ENCODE peak calls at places on chromosomes 4 and X, in nine cellular contexts. J is adrenal gland, C is AG10803, A is GM23248, H is lung, Y is ovary, S is brain microvascular endothelial cell, K is HFF-Myc, X is small intestine. N is an unnamed sample.

GRCh38 chr4:52244103-52244772 is 193.1 kb downstream of the SPATA18 start:
- DNase-seq in A (no peak), Y (no peak), H (no peak), J (no peak), X (no peak), S (no peak), C (no peak), K (no peak), N (peak)

GRCh38 chrX:36963852-36964251 is 44.3 kb upstream of the FAM47C start:
- DNase-seq in C (no peak), H (no peak), S (no peak), A (no peak), K (no peak), X (no peak), Y (no peak), J (no peak), N (no peak)

GRCh38 chr4:84796388-84796787 is 170.1 kb downstream of the WDFY3 start:
- DNase-seq in H (no peak), S (no peak), C (no peak), A (no peak), J (no peak), K (no peak), Y (no peak), X (no peak), N (no peak)

GRCh38 chr4:62912531-62912930 is 1496.7 kb downstream of the TECRL start:
- DNase-seq in S (no peak), X (no peak), J (no peak), A (no peak), H (no peak), Y (no peak), C (no peak), K (no peak), N (no peak)

GRCh38 chr4:183738081-183738673 is 79.1 kb downstream of the TRAPPC11 start:
- DNase-seq in S (no peak), C (peak), H (no peak), X (no peak), A (peak), K (no peak), J (no peak), Y (no peak), N (no peak)

GRCh38 chr4:146548443-146548842 is 26.7 kb upstream of the SLC10A7 start:
- DNase-seq in X (no peak), A (no peak), H (no peak), Y (no peak), C (no peak), K (no peak), J (no peak), S (no peak), N (no peak)

GRCh38 chrX:12779534-12779933 is 11.7 kb upstream of the PRPS2 start:
- DNase-seq in Y (no peak), K (no peak), H (no peak), X (peak), S (no peak), J (peak), A (no peak), C (no peak), N (no peak)

GRCh38 chrX:129512409-129512808 is 10.9 kb downstream of the SMARCA1 start:
- DNase-seq in K (no peak), H (no peak), J (no peak), X (no peak), Y (no peak), S (no peak), A (no peak), C (no peak), N (no peak)

GRCh38 chr4:61828960-61829359 is 628.8 kb downstream of the ADGRL3 start:
- DNase-seq in A (no peak), S (no peak), J (no peak), H (no peak), C (no peak), X (peak), Y (no peak), K (no peak), N (no peak)

GRCh38 chrX:95841863-95842262 is 842.8 kb upstream of the DIAPH2 start:
- DNase-seq in C (no peak), K (no peak), H (no peak), X (no peak), S (no peak), Y (no peak), A (no peak), J (no peak), N (no peak)

GRCh38 chr4:80112236-80112635 is 39.2 kb upstream of the ANTXR2 start:
- DNase-seq in H (no peak), J (no peak), X (no peak), K (peak), C (peak), A (peak), Y (no peak), S (no peak), N (no peak)

GRCh38 chrX:11215191-11215921 is 77.9 kb upstream of the AMELX start:
- DNase-seq in C (no peak), J (no peak), A (no peak), K (no peak), H (no peak), S (no peak), Y (no peak), X (no peak), N (no peak)

GRCh38 chr4:8015512-8015911 is 75.9 kb upstream of the AFAP1 start:
- DNase-seq in K (no peak), J (no peak), X (no peak), Y (no peak), C (peak), A (peak), H (no peak), S (peak), N (no peak)

GRCh38 chr4:38491854-38492478 is 172.0 kb upstream of the KLF3 start:
- DNase-seq in C (no peak), A (no peak), H (no peak), X (peak), K (no peak), Y (no peak), S (no peak), J (no peak), N (no peak)

GRCh38 chrX:20128678-20129077 is 12.0 kb upstream of the MAP7D2 start:
- DNase-seq in A (no peak), S (no peak), K (no peak), J (no peak), Y (no peak), X (no peak), H (no peak), C (no peak), N (no peak)

GRCh38 chrX:39772057-39772832 is 325.5 kb downstream of the BCOR start:
- DNase-seq in J (peak), C (no peak), Y (peak), H (no peak), S (peak), X (no peak), K (no peak), A (no peak), N (no peak)

GRCh38 chrX:15221321-15221720 is 48.6 kb downstream of the ASB9 start:
- DNase-seq in J (no peak), A (no peak), Y (no peak), C (peak), S (no peak), H (no peak), K (no peak), X (no peak), N (no peak)

GRCh38 chr4:94690851-94691254 is 66.9 kb upstream of the BMPR1B start:
- DNase-seq in Y (no peak), X (no peak), C (peak), J (no peak), S (peak), A (peak), K (no peak), H (no peak), N (no peak)

GRCh38 chr4:186058253-186058979 is 10.5 kb upstream of the TLR3 start:
- DNase-seq in H (no peak), K (no peak), J (no peak), X (no peak), S (no peak), C (no peak), Y (no peak), A (no peak), N (no peak)

GRCh38 chr4:13097971-13098370 is 386.2 kb downstream of the RAB28 start:
- DNase-seq in K (no peak), S (no peak), C (no peak), J (no peak), H (no peak), Y (no peak), A (no peak), X (no peak), N (no peak)

DNA sequence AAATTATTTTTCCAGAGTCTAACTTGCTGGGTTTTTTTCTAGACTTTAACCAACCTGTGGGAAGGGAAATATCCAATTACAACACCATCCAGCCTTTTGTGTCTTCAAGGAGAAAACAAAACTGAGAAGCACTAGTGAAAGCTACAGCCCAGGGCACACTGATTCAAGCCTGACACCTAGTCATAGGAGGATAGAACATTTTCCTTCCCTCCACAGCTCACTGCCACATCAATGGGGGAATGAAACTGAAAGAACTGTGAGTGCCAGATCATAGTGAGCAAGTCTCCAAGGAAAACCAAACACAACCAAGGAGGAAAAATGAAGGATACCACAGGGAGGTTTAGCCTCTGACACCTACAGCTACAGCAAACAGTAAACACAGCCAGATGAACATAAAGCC is 43.3 kb upstream of the MAGEA8 start:
- DNase-seq in J (no peak), C (no peak), Y (no peak), H (no peak), S (no peak), A (no peak), X (no peak), K (no peak), N (no peak)
- H3K4me3 ChIP-seq in J (no peak), C (no peak), Y (no peak), H (no peak), S (no peak), A (no peak), X (no peak), K (no peak), N (no peak)

DNA sequence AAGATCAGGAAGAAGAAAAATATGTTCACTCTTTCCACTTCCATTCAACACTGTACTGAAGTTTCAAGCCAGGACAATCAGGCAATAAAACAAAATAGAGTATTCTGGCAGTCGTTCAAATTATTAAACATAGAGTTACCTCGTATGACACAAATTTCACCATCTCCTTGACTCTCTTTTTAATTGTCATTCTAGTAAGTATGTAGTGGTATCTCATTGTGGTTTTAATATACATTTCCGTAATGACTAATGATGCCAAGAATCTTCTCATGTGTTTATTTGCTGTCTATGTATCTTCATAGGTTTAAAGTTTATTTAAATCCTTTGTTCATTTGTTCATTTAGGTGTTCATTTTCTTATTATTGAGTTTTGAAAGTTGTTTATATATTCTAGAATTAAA is 352.2 kb downstream of the IDS start:
- DNase-seq in X (no peak), J (no peak), K (no peak), C (no peak), S (no peak), Y (no peak), H (no peak), A (peak), N (no peak)
- H3K4me3 ChIP-seq in X (no peak), J (no peak), K (no peak), C (no peak), S (no peak), Y (no peak), H (no peak), A (no peak), N (no peak)

GRCh38 chr4:69058410-69059059 is 37.7 kb upstream of the UGT2B7 start:
- DNase-seq in C (no peak), A (no peak), J (no peak), S (no peak), H (no peak), X (peak), Y (no peak), K (no peak), N (no peak)
- H3K4me3 ChIP-seq in C (no peak), A (no peak), J (no peak), S (no peak), H (no peak), X (no peak), Y (no peak), K (no peak), N (peak)

GRCh38 chr4:4641661-4642180 is 99.9 kb upstream of the STX18 start:
- DNase-seq in H (no peak), S (no peak), X (no peak), C (no peak), K (no peak), J (no peak), A (no peak), Y (no peak), N (no peak)
- H3K4me3 ChIP-seq in H (no peak), S (no peak), X (no peak), C (no peak), K (no peak), J (no peak), A (no peak), Y (no peak), N (no peak)

GRCh38 chr4:82376109-82376508 is 2.3 kb upstream of the HNRNPD start:
- DNase-seq in K (no peak), A (no peak), C (no peak), Y (no peak), S (no peak), H (no peak), J (no peak), X (no peak), N (no peak)
- H3K4me3 ChIP-seq in K (peak), A (peak), C (no peak), Y (no peak), S (no peak), H (no peak), J (no peak), X (no peak), N (no peak)

GRCh38 chrX:65136424-65136823 is 160.2 kb upstream of the ZC4H2 start:
- DNase-seq in J (no peak), X (no peak), H (no peak), S (no peak), Y (no peak), C (no peak), A (peak), K (no peak), N (no peak)
- H3K4me3 ChIP-seq in J (no peak), X (no peak), H (no peak), S (no peak), Y (no peak), C (no peak), A (no peak), K (no peak), N (no peak)